ENCODE peak calls at places on chromosome 1, in eight cellular contexts. Y, J, U, G, L, O, P and V are unnamed samples.

GRCh38 chr1:181413195-181413815 is 70.0 kb upstream of the CACNA1E start:
- DNase-seq in U (peak; percentile 85), G (no peak), J (no peak), O (no peak), L (no peak), P (no peak), Y (no peak), V (no peak)

GRCh38 chr1:228197555-228198147 is 10.2 kb upstream of the OBSCN start:
- DNase-seq in L (no peak), O (no peak), U (peak; percentile 41), Y (no peak), P (no peak), G (no peak), J (no peak), V (no peak)

GRCh38 chr1:24015226-24016210 is 35.4 kb upstream of the SRSF10 start:
- DNase-seq in P (no peak), G (no peak), O (peak; percentile 15), J (no peak), Y (no peak), L (no peak), U (no peak), V (no peak)

GRCh38 chr1:177256153-177256814 is 85.5 kb downstream of the BRINP2 start:
- DNase-seq in L (peak; percentile 74), U (no peak), P (no peak), J (no peak), O (peak; percentile 90), G (peak; percentile 7), Y (no peak), V (no peak)

GRCh38 chr1:181743878-181744312 is 260.6 kb downstream of the CACNA1E start:
- DNase-seq in Y (no peak), U (no peak), L (peak; percentile 71), G (no peak), O (no peak), P (no peak), J (no peak), V (no peak)

GRCh38 chr1:15096293-15096692 is 57.3 kb upstream of the TMEM51 start:
- DNase-seq in Y (no peak), L (no peak), P (no peak), J (no peak), O (no peak), U (no peak), G (no peak), V (no peak)

GRCh38 chr1:33349081-33349759 is 28.3 kb upstream of the A3GALT2 start:
- DNase-seq in O (peak; percentile 67), Y (peak; percentile 46), P (peak; percentile 21), J (peak; percentile 37), U (no peak), G (peak; percentile 41), L (peak; percentile 57), V (no peak)

GRCh38 chr1:53410100-53410541 is 49.1 kb upstream of the DMRTB1 start:
- DNase-seq in U (no peak), O (peak; percentile 50), Y (no peak), L (no peak), G (peak; percentile 38), P (peak; percentile 34), J (no peak), V (no peak)

GRCh38 chr1:68269637-68270430 is 37.5 kb upstream of the WLS start:
- DNase-seq in J (no peak), L (no peak), G (no peak), U (no peak), Y (no peak), P (no peak), O (peak; percentile 65), V (no peak)

GRCh38 chr1:91589438-91589837 is 88.8 kb downstream of the CDC7 start:
- DNase-seq in U (no peak), O (no peak), J (no peak), P (no peak), L (no peak), G (no peak), Y (no peak), V (no peak)

GRCh38 chr1:209743145-209743482 is 12.7 kb upstream of the TRAF3IP3 start:
- DNase-seq in Y (no peak), L (no peak), P (no peak), G (no peak), J (no peak), O (peak; percentile 78), U (no peak), V (no peak)

GRCh38 chr1:227712648-227713047 is 22.5 kb downstream of the JMJD4 start:
- DNase-seq in U (no peak), J (no peak), L (no peak), G (no peak), P (no peak), Y (no peak), O (no peak), V (no peak)

GRCh38 chr1:56389813-56390539 is 189.4 kb downstream of the PLPP3 start:
- DNase-seq in L (no peak), Y (no peak), G (no peak), P (no peak), J (no peak), O (no peak), U (no peak), V (no peak)

GRCh38 chr1:64892576-64893573 is 73.5 kb downstream of the JAK1 start:
- DNase-seq in Y (no peak), G (no peak), J (no peak), L (no peak), P (no peak), U (no peak), O (peak; percentile 47), V (no peak)

GRCh38 chr1:210477328-210477924 is 148.7 kb downstream of the HHAT start:
- DNase-seq in Y (no peak), G (no peak), P (no peak), J (no peak), L (no peak), O (no peak), U (no peak), V (no peak)

GRCh38 chr1:196557797-196558196 is 50.4 kb downstream of the KCNT2 start:
- DNase-seq in U (no peak), O (peak; percentile 35), G (no peak), Y (no peak), L (no peak), P (no peak), J (no peak), V (no peak)

GRCh38 chr1:233777571-233777970 is 126.9 kb upstream of the SLC35F3 start:
- DNase-seq in Y (no peak), L (peak; percentile 84), P (no peak), U (no peak), G (no peak), J (no peak), O (no peak), V (no peak)

GRCh38 chr1:79945391-79945790 is 938.9 kb upstream of the ADGRL4 start:
- DNase-seq in O (no peak), P (no peak), J (no peak), Y (no peak), G (no peak), U (no peak), L (no peak), V (no peak)

GRCh38 chr1:185338719-185339622 is 21.9 kb upstream of the IVNS1ABP start:
- DNase-seq in P (peak; percentile 6), U (no peak), O (peak; percentile 63), Y (no peak), J (peak; percentile 15), L (peak; percentile 23), G (peak; percentile 32), V (peak; percentile 76)

GRCh38 chr1:22239378-22239777 is 96.5 kb upstream of the WNT4 start:
- DNase-seq in L (no peak), G (no peak), P (no peak), Y (no peak), O (no peak), U (no peak), J (no peak), V (no peak)

GRCh38 chr1:67148516-67149178 is 13.9 kb upstream of the C1orf141 start:
- DNase-seq in L (no peak), O (peak; percentile 11), J (no peak), U (no peak), G (no peak), Y (no peak), P (no peak), V (no peak)

GRCh38 chr1:180632326-180633088 is 685 bp downstream of the XPR1 start:
- DNase-seq in P (peak; percentile 45), U (peak; percentile 91), G (peak; percentile 71), O (peak; percentile 39), J (peak; percentile 46), Y (peak; percentile 60), L (peak; percentile 52), V (peak; percentile 40)

GRCh38 chr1:154186177-154186576 is 5.7 kb downstream of the TPM3 start:
- DNase-seq in G (peak; percentile 75), J (peak; percentile 59), P (peak; percentile 47), L (no peak), U (no peak), Y (peak; percentile 60), O (peak; percentile 56), V (peak; percentile 35)